ENCODE peak calls at places on chromosomes 5 and 9, in ten cellular contexts. O, N, U, R, P, B, Y, D, V and Z are unnamed samples.

GRCh38 chr5:169980418-169981053 is at the start of gene INSYN2B:
- DNase-seq in O (peak; percentile 41), N (peak; percentile 52), U (peak; percentile 74), R (peak; percentile 96), P (peak; percentile 50), B (peak; percentile 88), Y (no peak), D (peak; percentile 86), V (peak; percentile 94), Z (peak; percentile 18)

GRCh38 chr5:145859897-145860296 is 12.9 kb downstream of the GRXCR2 start:
- DNase-seq in O (no peak), N (no peak), U (no peak), R (no peak), P (no peak), B (no peak), Y (no peak), D (no peak), V (no peak), Z (no peak)

GRCh38 chr5:37668524-37669047 is 171.3 kb downstream of the GDNF start:
- DNase-seq in O (peak; percentile 62), N (peak; percentile 67), U (no peak), R (peak; percentile 98), P (peak; percentile 52), B (peak; percentile 98), Y (no peak), D (peak; percentile 93), V (peak; percentile 99), Z (peak; percentile 40)

GRCh38 chr5:174311121-174311520 is 265.6 kb downstream of the NSG2 start:
- DNase-seq in O (no peak), N (no peak), U (peak; percentile 33), R (no peak), P (no peak), B (no peak), Y (no peak), D (no peak), V (no peak), Z (no peak)

GRCh38 chr5:146544232-146544631 is 28.2 kb upstream of the GPR151 start:
- DNase-seq in O (no peak), N (no peak), U (no peak), R (no peak), P (no peak), B (no peak), Y (no peak), D (no peak), V (no peak), Z (no peak)

GRCh38 chr9:70406446-70406862 is 8.0 kb downstream of the KLF9 start:
- DNase-seq in O (no peak), N (no peak), U (no peak), R (peak; percentile 52), P (no peak), B (peak; percentile 79), Y (no peak), D (no peak), V (peak; percentile 61), Z (peak; percentile 57)

GRCh38 chr5:109656829-109657228 is 32.9 kb upstream of the MAN2A1 start:
- DNase-seq in O (peak; percentile 82), N (peak; percentile 50), U (peak; percentile 82), R (peak; percentile 84), P (no peak), B (peak; percentile 63), Y (no peak), D (no peak), V (peak; percentile 80), Z (no peak)

GRCh38 chr5:137734962-137735530 is 843 bp downstream of the KLHL3 start:
- DNase-seq in O (peak; percentile 33), N (peak; percentile 67), U (no peak), R (peak; percentile 54), P (peak; percentile 36), B (peak; percentile 55), Y (no peak), D (no peak), V (peak; percentile 52), Z (peak; percentile 27)

GRCh38 chr5:67233075-67233474 is 36.5 kb upstream of the CD180 start:
- DNase-seq in O (no peak), N (no peak), U (no peak), R (peak; percentile 61), P (no peak), B (peak; percentile 75), Y (no peak), D (no peak), V (peak; percentile 59), Z (no peak)

GRCh38 chr5:139979518-139979917 is 63.6 kb downstream of the NRG2 start:
- DNase-seq in O (no peak), N (no peak), U (no peak), R (no peak), P (no peak), B (no peak), Y (no peak), D (no peak), V (no peak), Z (no peak)

DNA sequence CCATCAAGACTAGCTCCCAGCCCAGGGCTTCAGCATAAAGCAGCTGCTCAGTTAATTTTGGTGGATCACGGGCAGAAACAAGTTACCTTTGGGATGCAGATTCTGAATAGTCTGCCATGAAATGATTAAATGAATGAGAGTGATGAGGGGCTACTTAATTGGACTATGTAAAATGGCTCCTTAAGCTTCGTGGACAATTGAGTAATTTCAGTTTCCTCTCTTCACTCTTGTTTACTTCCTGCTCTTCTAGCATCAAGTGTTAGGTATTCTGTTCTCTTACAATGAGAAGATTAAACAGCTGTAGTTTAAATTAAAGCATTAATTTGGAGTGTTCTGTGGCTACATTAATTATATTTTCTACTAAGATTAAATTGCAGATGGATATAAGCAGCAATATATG is 28.1 kb downstream of the PIK3R1 start:
- DNase-seq in O (no peak), N (no peak), U (no peak), R (no peak), P (no peak), B (no peak), Y (no peak), D (no peak), V (no peak), Z (no peak)
- TF ChIP-seq CTCF in O (no peak), N (no peak), U (no peak), R (no peak), P (no peak), B (no peak), Y (no peak), D (no peak), V (no peak), Z (no peak)

GRCh38 chr5:161546463-161547301 is at the start of gene GABRB2:
- DNase-seq in O (peak; percentile 38), N (no peak), U (no peak), R (peak; percentile 60), P (peak; percentile 58), B (peak; percentile 24), Y (peak; percentile 26), D (peak; percentile 25), V (peak; percentile 21), Z (no peak)

GRCh38 chr5:161548472-161549094 is 2.1 kb upstream of the GABRB2 start:
- DNase-seq in O (no peak), N (no peak), U (no peak), R (no peak), P (no peak), B (no peak), Y (no peak), D (no peak), V (no peak), Z (no peak)

GRCh38 chr5:161544350-161544765 is 2.2 kb downstream of the GABRB2 start:
- DNase-seq in O (peak; percentile 25), N (no peak), U (no peak), R (peak; percentile 46), P (no peak), B (peak; percentile 54), Y (no peak), D (peak; percentile 55), V (peak; percentile 55), Z (no peak)

GRCh38 chr5:161547573-161548471 is 1.3 kb upstream of the GABRB2 start:
- DNase-seq in O (no peak), N (no peak), U (no peak), R (no peak), P (no peak), B (no peak), Y (peak; percentile 10), D (peak; percentile 1), V (no peak), Z (no peak)

DNA sequence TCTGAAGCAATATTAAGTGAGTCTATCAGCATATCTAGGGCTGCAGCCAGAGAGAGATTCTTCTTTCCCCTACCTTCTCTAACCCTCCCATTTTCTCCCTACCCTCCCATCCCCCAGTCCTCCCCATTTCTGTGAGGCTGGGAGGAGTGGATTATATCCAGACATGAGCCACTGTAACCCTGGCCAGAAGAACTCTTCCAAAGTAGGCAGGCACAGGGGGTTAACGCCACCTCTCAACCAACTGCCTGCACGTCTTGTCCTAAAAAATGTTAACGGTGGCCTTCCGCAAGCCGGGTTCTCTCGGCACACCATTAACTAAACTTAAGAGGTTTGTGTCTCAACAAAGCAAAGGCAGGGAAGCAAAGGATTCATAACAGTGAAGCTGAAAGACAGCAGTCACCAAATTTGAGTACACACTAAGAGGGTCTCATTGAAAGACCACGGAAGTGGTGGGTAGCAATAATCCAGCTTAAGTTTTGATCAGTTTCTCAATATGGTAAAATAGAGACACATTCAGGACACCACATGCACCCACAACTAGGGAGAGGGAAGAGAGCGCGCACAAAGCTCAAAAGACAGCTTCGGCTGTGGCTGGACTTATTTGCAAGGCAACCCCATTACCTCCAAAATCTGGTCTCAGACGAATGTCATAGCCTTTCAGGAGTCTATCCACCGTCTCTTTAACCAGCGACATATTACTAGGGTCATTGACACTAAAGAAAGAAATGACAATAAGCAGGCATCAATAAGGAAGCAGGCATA is 643 bp downstream of the GABRB2 start:
- DNase-seq in O (no peak), N (no peak), U (no peak), R (no peak), P (no peak), B (no peak), Y (no peak), D (no peak), V (no peak), Z (no peak)
- H3K4me3 ChIP-seq in O (peak overlapping the region; percentile 20), N (peak overlapping the region; percentile 57), U (peak overlapping the region; percentile 71), R (no peak overlapping the region), P (peak overlapping the region; percentile 69), B (no peak overlapping the region), Y (peak overlapping the region; percentile 61), D (no peak overlapping the region), V (no peak overlapping the region), Z (no peak overlapping the region)

GRCh38 chr9:71628247-71628646 is 140.1 kb downstream of the CEMIP2 start:
- DNase-seq in O (no peak), N (no peak), U (no peak), R (no peak), P (no peak), B (peak; percentile 39), Y (no peak), D (no peak), V (peak; percentile 33), Z (no peak)
- TF ChIP-seq CTCF in O (peak; percentile 8), N (no peak), U (no peak), R (peak; percentile 34), P (no peak), B (peak; percentile 56), Y (peak; percentile 26), D (peak; percentile 14), V (peak; percentile 49), Z (no peak)

DNA sequence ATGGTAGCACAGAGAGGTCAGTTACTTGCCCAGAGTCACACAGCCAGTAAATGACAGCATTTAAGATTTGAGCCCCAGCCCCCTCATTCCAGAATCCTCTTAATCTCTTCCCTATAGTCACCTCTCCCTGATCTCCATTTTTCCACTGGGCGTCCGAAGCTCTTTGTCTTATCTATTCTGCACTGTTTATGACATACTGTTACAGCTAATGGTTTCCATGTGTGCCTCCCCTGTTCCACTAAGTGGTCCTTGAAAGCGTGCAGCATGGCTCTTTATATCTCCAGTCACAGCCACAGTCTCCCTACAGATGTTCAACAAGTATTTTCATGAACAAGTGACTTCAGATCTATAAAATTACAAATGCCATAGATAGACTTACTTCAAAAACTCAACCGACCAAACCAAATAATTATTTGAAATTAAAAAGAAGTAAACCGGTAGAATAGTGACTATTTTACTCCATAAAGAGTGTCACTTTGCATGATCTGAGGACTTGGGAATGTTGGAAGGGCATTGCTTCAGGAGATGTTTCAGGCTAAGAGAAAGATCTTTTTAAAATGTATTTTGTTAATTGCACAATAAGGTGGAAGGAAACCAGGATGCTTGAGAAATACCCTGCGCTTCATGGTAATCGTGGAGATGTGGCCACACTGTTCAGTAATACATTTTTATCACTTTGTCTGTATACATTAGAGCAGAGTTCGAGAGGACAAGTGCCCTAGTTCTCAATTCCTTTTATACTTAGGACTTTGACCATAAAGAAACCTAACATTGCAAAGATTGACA is 237.2 kb downstream of the FBXL7 start:
- DNase-seq in O (no peak), N (no peak), U (no peak), R (no peak), P (no peak), B (peak; percentile 36), Y (no peak), D (no peak), V (peak; percentile 36), Z (no peak)
- H3K4me3 ChIP-seq in O (no peak overlapping the region), N (no peak overlapping the region), U (no peak overlapping the region), R (no peak overlapping the region), P (no peak overlapping the region), B (no peak overlapping the region), Y (no peak overlapping the region), D (no peak overlapping the region), V (no peak overlapping the region), Z (no peak overlapping the region)